ENCODE peak calls at places on chromosomes 12 and 14, in four cellular contexts. B is GM12878, I is H1, N is HepG2. C is an unnamed sample.

GRCh38 chr14:93045211-93045674 is 70.5 kb downstream of the ITPK1 start:
- DNase-seq in B (no peak), I (no peak), N (peak), C (peak)

GRCh38 chr14:68771631-68772030 is 21.2 kb downstream of the ZFP36L1 start:
- DNase-seq in B (no peak), I (no peak), N (no peak), C (no peak)

GRCh38 chr14:94906991-94907587 is 137.2 kb upstream of the GSC start:
- DNase-seq in B (no peak), I (no peak), N (no peak), C (no peak)

GRCh38 chr14:33280646-33281045 is 342.0 kb downstream of the NPAS3 start:
- DNase-seq in B (no peak), I (no peak), N (no peak), C (no peak)

GRCh38 chr14:34038358-34039057 is 87.6 kb upstream of the EGLN3 start:
- DNase-seq in B (no peak), I (no peak), N (peak), C (no peak)

GRCh38 chr12:50888666-50889065 is 45.9 kb downstream of the TMPRSS12 start:
- DNase-seq in B (no peak), I (no peak), N (no peak), C (no peak)

GRCh38 chr12:127165567-127166392 is 1101.2 kb upstream of the TMEM132C start:
- DNase-seq in B (no peak), I (peak), N (peak), C (peak)

GRCh38 chr14:74018029-74018703 is 922 bp downstream of the ENTPD5 start:
- DNase-seq in B (no peak), I (no peak), N (peak), C (no peak)

GRCh38 chr14:56150645-56151345 is 32.6 kb downstream of the PELI2 start:
- DNase-seq in B (no peak), I (no peak), N (no peak), C (no peak)

DNA sequence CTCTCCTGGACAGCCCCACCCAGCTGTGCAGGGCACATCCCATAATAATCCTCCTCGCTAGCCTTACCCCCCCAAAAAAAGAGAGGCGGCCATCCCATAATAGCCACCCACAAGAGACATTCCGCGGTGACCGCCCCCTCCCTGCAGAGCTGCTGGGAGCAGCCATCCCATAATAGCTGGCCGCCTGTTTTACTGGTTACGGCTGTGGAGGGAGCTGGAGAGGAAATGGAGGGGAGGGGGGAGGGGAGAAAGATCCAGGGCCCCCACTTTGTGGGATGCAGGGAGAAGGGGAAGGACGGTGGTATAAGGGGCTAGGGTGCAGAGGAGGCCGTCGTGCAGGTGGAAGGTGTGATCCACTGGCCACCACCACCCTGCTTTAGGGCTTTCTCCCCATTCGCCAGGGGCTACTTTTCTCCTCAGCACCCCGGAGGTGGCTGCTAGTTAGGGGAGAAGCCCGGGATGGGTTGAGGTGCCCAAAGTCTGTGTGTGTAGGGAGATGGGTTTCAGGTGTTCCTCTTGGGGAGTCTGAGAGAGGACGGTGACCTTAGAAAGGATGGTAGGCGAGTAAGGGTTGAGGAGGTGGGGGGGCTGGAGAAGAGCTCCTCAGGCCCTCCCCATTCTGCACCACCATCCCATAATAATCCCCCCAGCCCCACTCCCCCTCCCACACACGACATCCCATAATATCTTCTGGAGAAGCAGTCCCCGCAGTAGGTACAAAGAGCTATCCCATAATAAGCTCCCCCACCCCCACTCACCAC is 6.0 kb upstream of the CHD4 start:
- DNase-seq in B (no peak), I (no peak), N (peak), C (no peak)
- H3K4me3 ChIP-seq in B (no peak), I (peak), N (peak), C (peak)

GRCh38 chr14:102427642-102428041 is 64.9 kb downstream of the TECPR2 start:
- DNase-seq in B (no peak), I (no peak), N (no peak), C (no peak)

GRCh38 chr14:102426796-102427195 is 64.1 kb downstream of the TECPR2 start:
- DNase-seq in B (no peak), I (no peak), N (no peak), C (no peak)

GRCh38 chr14:102424923-102425322 is 62.2 kb downstream of the TECPR2 start:
- DNase-seq in B (no peak), I (no peak), N (no peak), C (no peak)

GRCh38 chr14:102421366-102422057 is 58.8 kb downstream of the TECPR2 start:
- DNase-seq in B (no peak), I (no peak), N (no peak), C (no peak)

GRCh38 chr14:102424520-102424919 is 61.8 kb downstream of the TECPR2 start:
- DNase-seq in B (no peak), I (no peak), N (no peak), C (no peak)
- TF ChIP-seq SUZ12 in B (no peak), I (no peak), N (no peak), C (no peak)

DNA sequence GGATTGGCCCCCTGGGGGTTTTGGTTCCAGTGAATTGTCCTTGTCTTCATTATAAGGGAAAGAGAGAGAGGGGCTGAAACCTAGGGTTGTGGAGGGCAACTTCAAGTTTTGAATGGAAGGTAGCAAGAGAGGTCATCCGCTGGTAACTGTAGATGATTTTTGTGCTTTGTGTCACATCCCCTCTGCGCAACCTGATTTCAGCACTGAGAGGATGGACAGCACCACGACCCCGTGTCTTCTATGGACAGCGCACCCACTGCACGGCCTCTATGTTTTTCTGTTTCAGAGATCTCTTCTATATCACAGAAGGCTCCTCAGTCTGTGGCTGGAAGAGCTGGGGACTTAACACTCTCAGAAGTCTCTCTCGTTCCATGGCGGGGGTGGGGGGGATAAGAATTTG is 127.0 kb upstream of the RPH3A start:
- DNase-seq in B (no peak), I (no peak), N (no peak), C (peak)
- TF ChIP-seq ZNF274 in B (no peak), I (no peak), N (no peak), C (no peak)

DNA sequence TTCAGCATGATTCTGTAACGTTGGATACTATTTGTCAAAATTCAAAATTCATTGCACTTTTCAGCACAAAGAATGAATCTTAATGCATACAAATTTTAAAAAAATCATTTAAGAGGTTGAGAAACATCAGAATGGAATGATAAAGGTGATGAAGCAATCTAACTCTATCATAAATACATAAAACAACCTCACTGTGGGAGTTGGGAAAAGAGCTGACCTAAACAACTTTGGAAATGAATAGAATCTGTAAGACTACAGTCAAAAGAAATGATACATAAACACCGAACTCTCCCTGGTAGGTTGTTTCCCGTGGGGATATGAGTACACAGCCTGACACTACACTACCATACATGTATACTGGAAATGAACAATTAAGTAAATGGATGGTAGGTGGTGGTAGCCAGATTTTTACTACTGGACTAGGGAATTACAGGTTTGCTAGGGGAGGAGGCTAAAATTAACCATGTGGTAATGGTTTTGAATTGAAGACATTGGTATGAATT is 64.9 kb upstream of the PARP11 start:
- DNase-seq in B (no peak), I (no peak), N (no peak), C (no peak)
- H3K4me3 ChIP-seq in B (no peak), I (no peak), N (no peak), C (no peak)